ENCODE peak calls at places on chromosomes 13 and 19, in five cellular contexts. L is activated naive CD4-positive, alpha-beta T cell treated with anti-CD3 and anti-CD28 coated beads for 36 hours; K is breast epithelium; M is activated CD4-positive, alpha-beta T cell treated with anti-CD3 and anti-CD28 coated beads for 48 hours; F is SW480. J is an unnamed sample.

GRCh38 chr19:50835103-50835784 is 1.9 kb upstream of the KLK15 start:
- DNase-seq in F (peak), L (no peak), K (no peak), M (no peak), J (no peak)

GRCh38 chr13:46478641-46479040 is 74.3 kb upstream of the LRCH1 start:
- DNase-seq in K (no peak), L (no peak), M (no peak), F (no peak), J (no peak)

GRCh38 chr19:46040952-46041500 is at the start of gene IGFL4:
- DNase-seq in M (no peak), F (peak), K (no peak), L (no peak), J (no peak)

GRCh38 chr19:1252221-1252817 is 3.9 kb downstream of the MIDN start:
- DNase-seq in L (peak), M (peak), K (peak), F (peak), J (peak)

GRCh38 chr19:39173502-39173991 is 23.2 kb upstream of the NCCRP1 start:
- DNase-seq in K (no peak), F (no peak), L (no peak), M (no peak), J (no peak)

GRCh38 chr19:16778796-16779411 is 50.3 kb upstream of the SIN3B start:
- DNase-seq in L (peak), F (peak), K (no peak), M (peak), J (peak)

GRCh38 chr19:17633700-17634099 is 54.5 kb downstream of the UNC13A start:
- DNase-seq in F (no peak), L (no peak), K (no peak), M (no peak), J (no peak)

GRCh38 chr19:8086849-8087248 is 34.3 kb downstream of the CCL25 start:
- DNase-seq in M (no peak), F (peak), L (no peak), K (no peak), J (no peak)

GRCh38 chr19:16193466-16193865 is 4.2 kb upstream of the AP1M1 start:
- DNase-seq in L (no peak), F (no peak), M (no peak), K (no peak), J (no peak)

GRCh38 chr13:30135351-30135750 is 172.0 kb downstream of the KATNAL1 start:
- DNase-seq in F (no peak), K (no peak), L (no peak), M (no peak), J (no peak)

GRCh38 chr13:99276706-99277105 is 18.5 kb upstream of the GPR18 start:
- DNase-seq in K (no peak), L (no peak), M (no peak), F (no peak), J (no peak)

GRCh38 chr19:29576043-29576442 is 30.0 kb upstream of the POP4 start:
- DNase-seq in M (peak), K (peak), F (no peak), L (peak), J (no peak)

GRCh38 chr13:51831519-51831918 is 13.5 kb downstream of the TMEM272 start:
- DNase-seq in L (no peak), M (no peak), F (no peak), K (no peak), J (no peak)

GRCh38 chr13:60642552-60642951 is 245.5 kb downstream of the TDRD3 start:
- DNase-seq in L (no peak), K (no peak), M (no peak), F (no peak), J (no peak)

GRCh38 chr19:4567584-4568071 is 8.1 kb upstream of the SEMA6B start:
- DNase-seq in L (peak), M (peak), F (no peak), K (peak), J (no peak)

GRCh38 chr13:80952158-80952557 is 611.2 kb upstream of the SPRY2 start:
- DNase-seq in F (no peak), L (no peak), K (no peak), M (no peak), J (no peak)

GRCh38 chr13:85879014-85879413 is 79.8 kb upstream of the SLITRK6 start:
- DNase-seq in K (no peak), M (no peak), F (no peak), L (no peak), J (no peak)

GRCh38 chr19:45955905-45956608 is 17.6 kb downstream of the NOVA2 start:
- DNase-seq in M (no peak), L (no peak), F (peak), K (no peak), J (peak)

GRCh38 chr19:38434549-38435051 is 1.1 kb downstream of the RYR1 start:
- DNase-seq in K (no peak), L (no peak), F (no peak), M (no peak), J (no peak)

GRCh38 chr19:49524812-49525455 is 2.9 kb upstream of the RCN3 start:
- DNase-seq in K (no peak), M (no peak), F (no peak), L (no peak), J (no peak)

GRCh38 chr13:94620286-94620896 is 18.7 kb downstream of the GPR180 start:
- DNase-seq in F (peak), L (peak), K (no peak), M (peak), J (no peak)

GRCh38 chr13:20389696-20390525 is 135.7 kb downstream of the CRYL1 start:
- DNase-seq in F (no peak), K (no peak), L (no peak), M (no peak), J (no peak)

GRCh38 chr19:18809149-18809978 is 18.3 kb upstream of the COMP start:
- DNase-seq in F (no peak), L (no peak), M (no peak), K (no peak), J (peak)

GRCh38 chr13:20847298-20847697 is 55.2 kb downstream of the XPO4 start:
- DNase-seq in F (no peak), L (no peak), K (no peak), M (no peak), J (no peak)

GRCh38 chr19:10508707-10509106 is 5.6 kb upstream of the KEAP1 start:
- DNase-seq in M (peak), K (no peak), F (no peak), L (peak), J (no peak)

GRCh38 chr19:58182577-58182988 is 278 bp upstream of the ZNF274 start:
- DNase-seq in L (peak), F (no peak), M (peak), K (no peak), J (no peak)

GRCh38 chr13:45162821-45163220 is 38.0 kb downstream of the KCTD4 start:
- DNase-seq in F (no peak), M (no peak), L (no peak), K (no peak), J (no peak)

GRCh38 chr19:7376151-7376852 is 27.6 kb downstream of the ARHGEF18 start:
- DNase-seq in K (no peak), M (no peak), F (no peak), L (no peak), J (no peak)

GRCh38 chr13:33763021-33763420 is 54.9 kb upstream of the RFC3 start:
- DNase-seq in L (no peak), F (no peak), M (no peak), K (no peak), J (no peak)

GRCh38 chr19:45130888-45131615 is 29.7 kb downstream of the NKPD1 start:
- DNase-seq in F (peak), L (no peak), M (peak), K (no peak), J (no peak)

GRCh38 chr19:7917292-7918061 is 2.7 kb upstream of the SNAPC2 start:
- DNase-seq in F (peak), K (no peak), L (peak), M (peak), J (peak)

J was measured in uterus.